ENCODE peak calls at places on chromosomes 13 and 19, in five cellular contexts. R is NT2/D1, S is H1, D is HEK293T, L is HepG2. C is an unnamed sample.

GRCh38 chr19:14577885-14578427 is 4.9 kb upstream of the CLEC17A start:
- DNase-seq in R (no peak), S (no peak), D (no peak), L (no peak), C (peak; percentile 53)

GRCh38 chr19:52442179-52442578 is 11.2 kb upstream of the ZNF578 start:
- DNase-seq in R (no peak), S (no peak), D (no peak), L (no peak), C (no peak)

GRCh38 chr13:113087923-113088690 is 17.5 kb upstream of the F7 start:
- DNase-seq in R (no peak), S (no peak), D (no peak), L (no peak), C (no peak)

GRCh38 chr19:38685666-38686529 is 38.4 kb downstream of the ACTN4 start:
- DNase-seq in R (no peak), S (no peak), D (peak; percentile 59), L (peak; percentile 65), C (no peak)

GRCh38 chr13:53343345-53343744 is 314.7 kb downstream of the OLFM4 start:
- DNase-seq in R (peak; percentile 75), S (peak; percentile 34), D (no peak), L (no peak), C (no peak)

GRCh38 chr19:1526979-1527649 is 3.2 kb downstream of the PLK5 start:
- DNase-seq in R (no peak), S (no peak), D (no peak), L (no peak), C (no peak)

GRCh38 chr13:101941095-101941777 is 460.6 kb downstream of the FGF14 start:
- DNase-seq in R (no peak), S (no peak), D (no peak), L (no peak), C (no peak)

GRCh38 chr13:80533175-80533574 is 192.2 kb upstream of the SPRY2 start:
- DNase-seq in R (no peak), S (no peak), D (no peak), L (no peak), C (no peak)

GRCh38 chr13:44929691-44930090 is 59.6 kb downstream of the NUFIP1 start:
- DNase-seq in R (no peak), S (no peak), D (no peak), L (no peak), C (no peak)

GRCh38 chr19:12295191-12295590 is 508 bp upstream of the ZNF44 start:
- DNase-seq in R (no peak), S (no peak), D (no peak), L (no peak), C (no peak)

GRCh38 chr19:38193445-38193844 is 30.6 kb downstream of the DPF1 start:
- DNase-seq in R (no peak), S (no peak), D (no peak), L (no peak), C (no peak)

GRCh38 chr19:873084-874019 is 13.9 kb downstream of the CFD start:
- DNase-seq in R (peak; percentile 62), S (no peak), D (peak; percentile 46), L (no peak), C (peak; percentile 32)

GRCh38 chr19:15210323-15210774 is 9.6 kb upstream of the NOTCH3 start:
- DNase-seq in R (no peak), S (no peak), D (no peak), L (peak; percentile 25), C (no peak)

GRCh38 chr19:28400953-28401671 is 811.8 kb downstream of the UQCRFS1 start:
- DNase-seq in R (no peak), S (no peak), D (no peak), L (no peak), C (no peak)

GRCh38 chr19:14582894-14583340 is at the start of gene CLEC17A:
- DNase-seq in R (no peak), S (no peak), D (no peak), L (no peak), C (peak; percentile 66)

DNA sequence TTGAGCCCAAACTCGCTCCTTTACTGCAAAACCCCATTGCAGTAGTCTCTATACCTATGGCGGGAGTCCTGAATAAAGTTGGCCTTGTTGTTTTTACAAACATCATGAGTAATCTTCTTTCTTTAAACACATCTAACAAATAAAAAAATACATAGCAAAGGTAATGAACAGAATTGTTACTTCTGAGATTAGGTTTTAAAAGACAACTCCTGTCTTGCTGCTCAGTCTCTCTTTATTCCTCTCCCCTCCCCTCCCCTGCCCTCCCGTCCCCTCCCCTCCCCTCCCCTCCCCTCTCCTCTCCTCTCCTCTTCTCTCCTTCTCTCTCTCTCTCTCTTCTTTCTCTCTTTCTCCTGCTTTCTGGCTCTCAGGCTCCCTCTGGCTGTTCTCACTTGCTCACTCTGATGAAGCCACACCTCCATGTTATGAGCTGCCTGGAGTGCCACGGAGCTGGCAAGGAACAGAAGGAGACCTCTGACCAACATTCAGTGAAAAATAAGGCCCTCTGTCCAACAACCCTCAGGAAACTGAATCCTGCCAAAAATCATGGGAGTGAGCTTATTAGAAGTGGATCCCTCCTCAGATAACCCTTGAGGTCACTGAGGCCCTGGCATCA is 300.7 kb upstream of the MIR17HG start:
- DNase-seq in R (no peak), S (no peak), D (peak; percentile 26), L (no peak), C (no peak)
- TF ChIP-seq SUZ12 in R (no peak), S (no peak), D (no peak), L (no peak), C (no peak)

DNA sequence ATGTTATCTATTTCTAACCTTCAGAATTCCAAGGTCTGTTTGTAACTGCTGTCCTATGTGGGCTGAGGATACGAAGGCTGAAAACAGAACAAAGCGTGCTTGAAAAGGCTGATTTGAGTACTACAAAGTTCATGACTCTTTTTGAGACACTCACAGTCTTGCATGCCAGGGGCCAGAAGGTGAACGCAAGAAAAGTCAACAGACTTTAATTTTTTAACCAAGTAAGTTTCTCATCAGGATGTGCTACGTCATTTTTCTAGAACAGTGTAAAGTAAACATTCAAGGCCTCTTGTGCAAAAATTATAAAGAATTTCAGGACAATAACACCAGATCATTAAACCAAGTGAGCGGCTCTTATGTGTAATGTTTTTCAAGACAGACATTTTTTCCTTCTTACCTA is 163.5 kb downstream of the COG6 start:
- DNase-seq in R (no peak), S (no peak), D (no peak), L (no peak), C (no peak)
- TF ChIP-seq SUZ12 in R (no peak), S (no peak), D (no peak), L (no peak), C (no peak)

GRCh38 chr13:32302461-32302860 is 12.7 kb downstream of the ZAR1L start:
- DNase-seq in R (no peak), S (no peak), D (no peak), L (no peak), C (no peak)
- TF ChIP-seq SUZ12 in R (no peak), S (no peak), D (no peak), L (no peak), C (no peak)

DNA sequence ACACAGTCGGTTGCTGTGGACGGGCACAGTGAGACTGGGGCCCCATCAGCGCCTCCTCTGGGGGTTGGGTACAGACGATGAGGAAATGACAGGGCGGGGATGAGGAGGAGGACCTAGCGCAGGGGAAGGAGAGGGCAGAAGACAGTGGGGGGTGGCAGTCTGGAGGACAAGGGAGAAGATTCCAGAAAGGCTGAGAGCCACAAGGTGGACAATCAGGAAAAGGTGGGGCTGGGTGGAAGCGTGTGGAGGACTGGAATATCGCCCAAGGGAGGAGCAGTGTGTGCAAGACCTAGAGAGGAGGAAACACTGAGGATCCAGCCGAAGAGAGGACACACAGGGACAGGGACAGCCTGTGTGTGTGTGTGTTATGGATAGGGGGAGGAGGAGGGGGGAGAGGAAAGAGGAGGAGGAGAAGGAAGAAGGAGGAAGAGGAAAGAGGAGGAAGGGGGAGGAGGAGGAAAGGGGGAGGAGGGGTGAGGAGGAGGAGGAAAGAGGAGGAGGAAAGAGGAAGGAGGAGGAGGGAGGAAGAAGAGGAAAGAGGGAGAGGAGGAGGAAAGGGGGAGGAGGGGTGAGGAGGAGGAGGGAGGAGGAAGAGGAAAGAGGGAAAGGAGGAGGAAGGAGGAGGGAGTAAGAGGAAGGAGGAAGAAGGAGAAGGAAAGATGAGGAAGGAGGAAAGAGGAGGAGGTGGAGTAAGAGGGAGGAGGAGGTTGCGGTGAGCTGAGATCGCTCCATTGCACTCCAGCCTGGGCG is 15.8 kb upstream of the GARIN5A start:
- DNase-seq in R (no peak), S (no peak), D (no peak), L (no peak), C (no peak)
- TF ChIP-seq SUZ12 in R (no peak), S (no peak), D (no peak), L (no peak), C (no peak)

GRCh38 chr19:35025969-35026368 is 4.3 kb upstream of the SCN1B start:
- DNase-seq in R (no peak), S (no peak), D (no peak), L (no peak), C (no peak)

GRCh38 chr19:35029737-35030256 is 473 bp upstream of the SCN1B start:
- DNase-seq in R (no peak), S (no peak), D (peak; percentile 30), L (no peak), C (no peak)

GRCh38 chr19:35027009-35027408 is 3.3 kb upstream of the SCN1B start:
- DNase-seq in R (no peak), S (no peak), D (no peak), L (no peak), C (no peak)

GRCh38 chr19:35026418-35026817 is 3.9 kb upstream of the SCN1B start:
- DNase-seq in R (no peak), S (no peak), D (no peak), L (no peak), C (no peak)

GRCh38 chr19:35027851-35028599 is 2.2 kb upstream of the SCN1B start:
- DNase-seq in R (no peak), S (no peak), D (no peak), L (no peak), C (no peak)
- TF ChIP-seq SUZ12 in R (no peak), S (no peak), D (no peak), L (no peak), C (no peak)

DNA sequence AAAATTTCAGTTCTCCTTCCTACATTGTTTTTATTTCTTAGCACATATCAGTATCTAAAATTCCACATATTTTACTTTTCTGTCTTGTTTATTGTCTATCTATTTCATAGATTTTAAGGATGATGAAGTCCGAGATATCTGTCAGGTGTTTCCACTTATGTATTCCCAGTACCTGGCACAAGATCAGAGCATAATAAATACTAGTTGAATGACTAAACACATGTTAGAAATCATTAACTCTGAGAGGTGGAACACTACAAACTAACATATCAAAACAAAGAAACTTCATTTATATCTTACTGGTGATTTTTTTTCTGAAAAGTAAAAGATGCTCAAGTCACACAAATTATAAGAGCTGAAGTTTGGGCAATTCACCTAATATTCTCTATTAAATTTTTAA is 1208.3 kb downstream of the PCDH9 start:
- DNase-seq in R (no peak), S (no peak), D (no peak), L (no peak), C (no peak)
- TF ChIP-seq SUZ12 in R (no peak), S (no peak), D (no peak), L (no peak), C (no peak)

GRCh38 chr19:7676854-7677253 is at the start of gene MCEMP1:
- DNase-seq in R (no peak), S (no peak), D (no peak), L (no peak), C (no peak)
- TF ChIP-seq SUZ12 in R (no peak), S (no peak), D (no peak), L (no peak), C (no peak)

C was measured in GM12878.